ENCODE peak calls at places on chromosomes 1 and 21, in eight cellular contexts. I is esophagus squamous epithelium, K is H54, Y is K562, Q is H1, R is stomach, C is GM12891, G is suprapubic skin. F is an unnamed sample.

GRCh38 chr1:26922201-26922729 is 722 bp downstream of the NUDC start:
- DNase-seq in K (no peak), G (no peak), Y (no peak), I (no peak), R (no peak), C (no peak), Q (no peak), F (peak)

GRCh38 chr1:93620841-93621210 is 60.8 kb downstream of the BCAR3 start:
- DNase-seq in Y (peak), C (no peak), I (no peak), R (peak), K (no peak), Q (no peak), G (no peak), F (no peak)

GRCh38 chr1:27979151-27979858 is 19.5 kb downstream of the XKR8 start:
- DNase-seq in R (no peak), C (no peak), K (no peak), Y (peak), Q (no peak), I (no peak), G (no peak), F (peak)

GRCh38 chr1:225882699-225883615 is 777 bp upstream of the TMEM63A start:
- DNase-seq in K (peak), R (peak), G (peak), Y (peak), C (peak), Q (no peak), I (no peak), F (peak)

GRCh38 chr1:149887456-149888159 is 11.8 kb upstream of the BOLA1 start:
- DNase-seq in R (peak), K (peak), I (peak), G (peak), Y (peak), C (peak), Q (peak), F (peak)

GRCh38 chr1:234601217-234602017 is 8.6 kb downstream of the IRF2BP2 start:
- DNase-seq in G (no peak), Q (no peak), C (no peak), R (no peak), Y (peak), I (no peak), K (no peak), F (peak)

GRCh38 chr1:47224676-47225399 is 7.2 kb downstream of the TAL1 start:
- DNase-seq in C (no peak), G (no peak), Q (no peak), R (no peak), K (no peak), Y (peak), I (no peak), F (peak)

GRCh38 chr1:99811747-99812146 is 38.4 kb upstream of the AGL start:
- DNase-seq in C (no peak), Q (no peak), I (no peak), R (no peak), G (no peak), Y (no peak), K (no peak), F (no peak)

GRCh38 chr1:10668241-10668761 is 128.1 kb downstream of the CASZ1 start:
- DNase-seq in Y (no peak), I (no peak), R (peak), G (no peak), C (no peak), K (no peak), Q (no peak), F (no peak)

GRCh38 chr1:32250893-32251716 is at the start of gene LCK:
- DNase-seq in G (no peak), R (no peak), Y (no peak), K (no peak), C (no peak), Q (no peak), I (no peak), F (no peak)

GRCh38 chr1:41315867-41316266 is 45.4 kb upstream of the FOXO6 start:
- DNase-seq in I (no peak), Y (no peak), K (no peak), C (no peak), R (no peak), Q (no peak), G (no peak), F (no peak)

GRCh38 chr1:27569506-27570382 is 34.2 kb downstream of the AHDC1 start:
- DNase-seq in K (no peak), R (no peak), G (peak), Y (peak), Q (no peak), I (no peak), C (no peak), F (no peak)

GRCh38 chr1:234897754-234898454 is 230.7 kb downstream of the TOMM20 start:
- DNase-seq in Q (no peak), I (no peak), R (no peak), K (no peak), Y (no peak), C (no peak), G (no peak), F (no peak)

GRCh38 chr1:99005142-99005491 is 456 bp upstream of the PLPPR5 start:
- DNase-seq in K (no peak), G (no peak), Q (no peak), I (no peak), R (no peak), Y (no peak), C (no peak), F (no peak)

GRCh38 chr1:64956733-64957441 is 9.5 kb downstream of the JAK1 start:
- DNase-seq in Y (peak), G (no peak), K (no peak), Q (no peak), R (no peak), C (peak), I (no peak), F (peak)

GRCh38 chr1:228837817-228838716 is 102.8 kb downstream of the RHOU start:
- DNase-seq in C (no peak), I (no peak), Y (peak), K (peak), R (peak), G (no peak), Q (no peak), F (no peak)

GRCh38 chr1:17392199-17392740 is 20.3 kb downstream of the PADI6 start:
- DNase-seq in K (no peak), C (no peak), R (no peak), Y (no peak), Q (no peak), G (no peak), I (no peak), F (no peak)

GRCh38 chr21:37079211-37079824 is 6.3 kb downstream of the TTC3 start:
- DNase-seq in R (no peak), Q (no peak), G (no peak), K (no peak), Y (no peak), I (no peak), C (no peak), F (no peak)

GRCh38 chr1:42240964-42241755 is 76.6 kb upstream of the GUCA2A start:
- DNase-seq in C (no peak), Q (no peak), G (no peak), R (no peak), Y (no peak), K (no peak), I (no peak), F (no peak)

GRCh38 chr1:226476657-226477319 is 68.9 kb upstream of the PARP1 start:
- DNase-seq in Y (no peak), R (no peak), G (no peak), I (no peak), Q (no peak), K (no peak), C (no peak), F (no peak)

GRCh38 chr1:76054357-76054756 is 20.2 kb upstream of the ST6GALNAC3 start:
- DNase-seq in R (no peak), K (no peak), Q (no peak), I (no peak), Y (no peak), C (no peak), G (no peak), F (no peak)

GRCh38 chr1:117735045-117735992 is 129.5 kb downstream of the TENT5C start:
- DNase-seq in Y (no peak), C (no peak), R (peak), Q (no peak), G (no peak), K (peak), I (no peak), F (peak)

GRCh38 chr1:157137773-157138219 is 399 bp downstream of the ETV3 start:
- DNase-seq in Q (no peak), K (no peak), C (no peak), R (no peak), I (no peak), Y (no peak), G (no peak), F (no peak)

GRCh38 chr1:108533351-108534083 is 26.4 kb upstream of the EEIG2 start:
- DNase-seq in R (no peak), Y (peak), Q (no peak), K (no peak), C (no peak), G (no peak), I (no peak), F (peak)

GRCh38 chr1:77322061-77322900 is 40.5 kb downstream of the AK5 start:
- DNase-seq in G (no peak), R (no peak), Y (peak), I (no peak), K (peak), Q (peak), C (no peak), F (no peak)

GRCh38 chr1:187951817-187952216 is 1123.1 kb downstream of the PLA2G4A start:
- DNase-seq in Q (no peak), K (no peak), R (no peak), G (no peak), Y (no peak), C (no peak), I (no peak), F (no peak)

GRCh38 chr1:50308883-50309282 is 114.4 kb downstream of the DMRTA2 start:
- DNase-seq in I (no peak), Y (peak), Q (peak), G (no peak), C (no peak), R (no peak), K (peak), F (peak)

GRCh38 chr1:154972517-154973343 is 1.8 kb upstream of the CKS1B start:
- DNase-seq in Y (no peak), I (no peak), K (peak), C (no peak), Q (peak), R (peak), G (peak), F (no peak)

GRCh38 chr1:154974808-154975408 is 427 bp downstream of the CKS1B start:
- DNase-seq in C (peak), K (peak), Y (peak), I (peak), R (peak), G (peak), Q (peak), F (peak)

GRCh38 chr1:154972213-154972516 is 1.6 kb upstream of the SHC1 start:
- DNase-seq in I (no peak), Y (no peak), R (no peak), K (no peak), Q (no peak), G (no peak), C (no peak), F (no peak)

GRCh38 chr1:154974086-154974807 is at the start of gene CKS1B:
- DNase-seq in K (peak), R (peak), G (peak), Y (peak), I (peak), Q (peak), C (peak), F (peak)

DNA sequence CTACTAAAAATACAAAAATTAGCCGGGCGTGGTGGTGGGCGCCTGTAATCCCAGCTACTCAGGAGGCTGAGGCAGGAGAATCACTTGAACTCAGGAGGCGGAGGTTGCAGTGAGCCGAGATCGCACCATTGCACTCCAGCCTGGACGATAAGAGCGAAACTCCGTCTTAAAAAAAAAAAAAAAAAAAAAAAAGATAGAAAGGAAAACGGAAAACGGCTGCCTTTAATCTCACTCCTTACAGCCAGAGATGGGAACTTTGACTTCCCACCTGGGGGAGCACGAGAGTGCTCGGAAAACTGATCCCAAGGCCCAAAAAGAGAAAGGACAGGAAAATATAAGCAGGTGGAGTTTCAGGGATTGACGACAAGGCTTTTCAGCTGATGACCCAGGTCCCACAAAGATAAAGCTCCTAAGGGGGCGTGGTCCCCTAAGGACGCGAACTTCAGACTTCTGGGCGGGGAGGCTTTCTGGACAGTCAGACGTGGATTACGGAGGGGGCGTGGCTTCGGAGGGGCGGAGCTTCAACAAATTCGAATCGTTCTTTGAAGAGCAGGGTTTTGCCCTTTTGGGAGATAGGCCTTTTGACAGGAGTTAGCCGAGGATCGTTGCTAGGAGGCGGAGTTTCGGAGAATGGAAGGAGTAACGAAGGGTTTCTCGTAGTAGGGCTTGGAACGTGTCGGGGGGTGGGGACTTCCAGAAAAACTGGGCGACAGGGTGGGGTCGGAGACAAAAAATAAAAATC is 966 bp upstream of the CKS1B start:
- DNase-seq in K (peak), G (peak), I (peak), C (peak), Q (peak), Y (peak), R (peak), F (peak)
- TF ChIP-seq POLR2A in K (peak), G (no peak), I (peak), C (peak), Q (no peak), Y (peak), R (no peak), F (no peak)

GRCh38 chr1:36183309-36183856 is 27.4 kb downstream of the MAP7D1 start:
- DNase-seq in Y (no peak), I (no peak), G (no peak), Q (no peak), R (no peak), K (no peak), C (no peak), F (no peak)
- TF ChIP-seq POLR2A in Y (no peak), I (no peak), G (no peak), Q (no peak), R (no peak), K (no peak), C (no peak), F (no peak)

GRCh38 chr21:41167348-41168342 is at the start of gene BACE2:
- DNase-seq in Q (no peak), Y (peak), R (peak), G (peak), I (no peak), K (peak), C (peak), F (peak)
- TF ChIP-seq POLR2A in Q (no peak), Y (no peak), R (no peak), G (peak), I (no peak), K (peak), C (no peak), F (no peak)

DNA sequence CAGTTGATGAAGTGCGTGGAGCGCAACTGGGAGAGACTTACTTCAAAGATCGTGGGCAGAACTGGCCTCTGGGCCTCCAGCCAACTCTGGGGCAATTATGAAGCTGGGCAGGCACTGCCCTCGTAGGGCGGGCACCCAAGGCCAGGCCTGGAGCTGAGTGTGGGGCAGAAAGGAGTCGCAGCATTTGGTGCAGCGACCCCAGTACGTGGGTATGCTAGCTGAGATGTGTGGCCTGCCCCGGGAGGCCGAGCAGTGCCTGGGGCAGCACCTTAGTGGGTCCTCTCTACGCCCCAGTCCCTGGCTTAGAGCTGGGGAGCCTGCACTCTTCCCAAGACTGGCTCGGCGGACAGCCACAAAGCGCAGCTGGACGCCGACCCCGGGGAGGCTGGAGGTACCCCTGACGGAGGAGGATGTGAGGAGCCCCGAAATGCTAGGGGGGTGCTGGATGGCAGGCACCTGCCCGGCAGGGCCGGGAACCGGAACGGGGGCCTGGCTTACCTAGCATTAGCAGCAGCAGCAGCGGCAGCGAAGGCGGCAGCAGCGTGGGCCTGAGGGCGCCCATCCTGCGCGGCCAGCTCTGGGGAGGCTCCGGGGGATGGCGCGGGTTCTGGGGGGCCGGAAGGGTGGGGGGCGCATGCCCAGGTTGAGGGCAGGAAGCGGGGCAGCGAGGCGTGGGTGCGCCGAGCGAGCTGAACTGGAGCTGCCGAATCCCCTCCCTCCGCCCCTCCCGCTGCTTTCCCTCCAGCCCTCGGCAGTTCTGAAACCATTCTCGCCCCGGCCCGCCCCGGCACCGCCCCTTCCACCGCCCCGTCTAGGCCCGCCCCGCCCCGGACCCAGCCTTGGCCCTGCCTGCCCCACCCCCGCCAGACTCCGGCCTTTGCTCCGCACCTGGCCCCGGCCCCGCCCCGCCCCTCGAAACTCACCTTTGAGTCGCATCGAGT is at the start of gene IGSF8:
- DNase-seq in Y (no peak), Q (no peak), I (peak), G (peak), C (peak), K (peak), R (peak), F (peak)
- TF ChIP-seq POLR2A in Y (no peak), Q (no peak), I (no peak), G (no peak), C (no peak), K (peak), R (no peak), F (no peak)

DNA sequence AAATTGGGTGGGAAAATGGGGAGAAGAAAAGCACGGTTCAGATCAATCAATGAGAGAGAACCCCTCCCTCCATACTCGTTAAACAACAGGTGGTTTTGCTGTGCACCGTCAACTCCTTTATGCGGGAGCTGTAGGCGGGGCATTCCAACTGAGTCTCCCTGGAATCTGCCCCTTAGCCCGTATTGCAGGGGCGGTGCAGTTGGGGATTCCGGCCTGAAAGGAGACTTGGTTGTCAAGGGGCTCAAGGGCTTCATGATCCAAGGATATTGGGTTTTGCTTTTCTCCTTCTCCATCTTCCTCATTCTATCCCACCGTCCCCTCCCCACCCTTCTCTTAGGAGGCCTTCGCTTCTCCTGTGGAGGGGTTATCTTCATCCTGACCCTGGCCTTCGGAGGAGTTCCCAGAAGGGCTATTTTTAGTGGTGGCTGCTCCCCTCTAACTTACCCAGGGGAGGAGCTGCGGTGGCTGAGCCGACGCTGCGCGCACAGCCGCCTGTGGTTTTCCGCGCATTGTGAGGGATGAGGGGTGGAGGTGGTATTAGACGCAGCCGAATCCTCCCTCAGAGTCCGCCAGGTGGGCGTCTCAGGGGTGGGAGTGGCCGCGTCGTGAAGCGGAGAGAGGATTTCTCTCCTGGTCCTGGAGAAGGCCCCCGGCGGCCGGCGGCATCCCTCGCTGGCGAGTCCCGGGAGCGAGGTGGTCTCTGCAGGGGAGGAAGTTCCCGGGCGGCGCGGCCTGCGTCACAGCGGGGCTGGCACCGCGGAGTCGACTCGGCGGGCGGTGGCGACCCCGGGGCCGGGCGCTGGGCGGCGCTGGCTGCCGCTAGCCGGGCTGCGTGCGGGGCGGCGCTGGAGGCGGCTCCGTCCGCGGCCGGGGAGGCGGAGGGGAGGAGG is 462 bp upstream of the LRRC8C start:
- DNase-seq in Q (no peak), C (peak), G (peak), R (peak), Y (peak), I (no peak), K (peak), F (peak)
- TF ChIP-seq POLR2A in Q (no peak), C (no peak), G (no peak), R (no peak), Y (no peak), I (no peak), K (no peak), F (no peak)